ENCODE peak calls at places on chromosomes 4 and X, in seven cellular contexts. M is A549, T is SK-N-SH, V is HCT116, W is upper lobe of left lung, N is fibroblast of lung, S is mammary epithelial cell. P is an unnamed sample. For H3K9me3, the result is how much of the 10 kb centered on the place peaks cover.

GRCh38 chrX:111470681-111471403 is 40.6 kb upstream of the SERTM2 start:
- DNase-seq in T (no peak), V (no peak), W (no peak), N (no peak), M (no peak), S (no peak), P (no peak)

GRCh38 chr4:3318561-3319021 is 25.8 kb downstream of the RGS12 start:
- DNase-seq in T (no peak), N (no peak), V (no peak), W (no peak), M (no peak), S (no peak), P (no peak)

GRCh38 chrX:40094041-40094899 is 3.5 kb downstream of the BCOR start:
- DNase-seq in M (no peak), S (no peak), W (no peak), V (no peak), N (peak), T (peak), P (no peak)

GRCh38 chr4:133593764-133594163 is 444.7 kb downstream of the PCDH10 start:
- DNase-seq in V (no peak), M (no peak), N (no peak), W (no peak), T (no peak), S (no peak), P (no peak)

GRCh38 chr4:42865572-42866189 is 26.8 kb upstream of the GRXCR1 start:
- DNase-seq in W (peak), T (peak), S (peak), N (peak), M (peak), V (peak), P (peak)

GRCh38 chrX:71873459-71873833 is 37.2 kb upstream of the NHSL2 start:
- DNase-seq in W (no peak), S (no peak), V (no peak), T (no peak), M (no peak), N (no peak), P (no peak)

GRCh38 chrX:129606918-129607317 is 47.8 kb downstream of the APLN start:
- DNase-seq in M (peak), V (peak), T (peak), S (peak), W (peak), N (peak), P (peak)

GRCh38 chrX:150779367-150779766 is 86.2 kb downstream of the MTMR1 start:
- DNase-seq in T (no peak), N (no peak), V (no peak), S (no peak), M (no peak), W (no peak), P (no peak)

GRCh38 chr4:64158648-64159326 is 250.5 kb downstream of the TECRL start:
- DNase-seq in V (peak), W (peak), N (peak), S (peak), M (peak), T (peak), P (no peak)

GRCh38 chr4:147599764-147600163 is 17.4 kb upstream of the TMEM184C start:
- DNase-seq in N (peak), T (no peak), M (no peak), W (no peak), V (no peak), S (no peak), P (no peak)

GRCh38 chrX:130173190-130173895 is 1.6 kb downstream of the RAB33A start:
- DNase-seq in M (no peak), T (no peak), S (no peak), V (no peak), N (peak), W (peak), P (no peak)

GRCh38 chrX:39258331-39258730 is 457.1 kb downstream of the MID1IP1 start:
- DNase-seq in V (no peak), S (no peak), N (peak), W (no peak), T (no peak), M (no peak), P (no peak)

GRCh38 chr4:156999175-156999517 is 27.5 kb upstream of the PDGFC start:
- DNase-seq in V (peak), M (peak), T (no peak), S (peak), N (peak), W (peak), P (no peak)

GRCh38 chrX:120334603-120335002 is 23.3 kb upstream of the TMEM255A start:
- DNase-seq in N (no peak), M (no peak), T (no peak), V (no peak), S (no peak), W (no peak), P (no peak)

GRCh38 chr4:37601527-37601926 is 84.6 kb downstream of the RELL1 start:
- DNase-seq in T (no peak), W (no peak), M (no peak), S (no peak), V (no peak), N (peak), P (no peak)

GRCh38 chr4:75895744-75896314 is 6.4 kb downstream of the PPEF2 start:
- DNase-seq in T (peak), M (peak), S (peak), W (no peak), N (no peak), V (peak), P (no peak)

GRCh38 chrX:110226931-110227330 is 91.0 kb downstream of the AMMECR1 start:
- DNase-seq in T (no peak), V (no peak), N (peak), W (no peak), M (no peak), S (no peak), P (no peak)

GRCh38 chr4:159677521-159677920 is 574.6 kb downstream of the RAPGEF2 start:
- DNase-seq in V (no peak), S (no peak), M (no peak), W (no peak), T (peak), N (peak), P (no peak)

GRCh38 chr4:4677825-4678522 is 136.1 kb upstream of the STX18 start:
- DNase-seq in N (peak), S (no peak), V (peak), W (no peak), T (peak), M (no peak), P (no peak)

GRCh38 chr4:128954941-128955340 is 138.4 kb downstream of the SCLT1 start:
- DNase-seq in S (no peak), V (no peak), N (no peak), M (no peak), T (no peak), W (no peak), P (no peak)

GRCh38 chrX:18983711-18984380 is at the start of gene PHKA2:
- DNase-seq in V (no peak), N (no peak), T (peak), S (peak), M (peak), W (peak), P (no peak)

GRCh38 chr4:173490256-173490655 is 39.8 kb downstream of the HAND2 start:
- DNase-seq in S (no peak), V (no peak), N (no peak), W (no peak), M (no peak), T (no peak), P (no peak)

GRCh38 chr4:107379054-107379869 is 340.8 kb downstream of the PAPSS1 start:
- DNase-seq in N (peak), V (no peak), M (no peak), S (peak), T (no peak), W (no peak), P (no peak)

GRCh38 chr4:46404961-46405360 is 15.0 kb upstream of the GABRA2 start:
- DNase-seq in V (no peak), M (no peak), W (peak), N (no peak), T (no peak), S (peak), P (no peak)

GRCh38 chrX:137549073-137549472 is 16.9 kb upstream of the ZIC3 start:
- DNase-seq in S (no peak), M (no peak), W (no peak), T (no peak), N (no peak), V (no peak), P (no peak)

GRCh38 chr4:138958519-138958918 is 57.1 kb upstream of the NOCT start:
- DNase-seq in W (peak), V (no peak), N (no peak), M (no peak), S (no peak), T (no peak), P (no peak)

GRCh38 chrX:38458071-38458470 is 103.3 kb upstream of the TSPAN7 start:
- DNase-seq in V (no peak), T (no peak), S (no peak), W (no peak), M (no peak), N (no peak), P (no peak)

GRCh38 chr4:179750374-179750773 is 2308.1 kb upstream of the AGA start:
- DNase-seq in N (peak), S (no peak), T (no peak), V (no peak), W (no peak), M (no peak), P (no peak)

GRCh38 chr4:106019771-106020170 is 124.5 kb downstream of the NPNT start:
- DNase-seq in V (no peak), M (no peak), W (no peak), N (peak), T (no peak), S (no peak), P (no peak)

GRCh38 chr4:159129822-159130550 is 27.1 kb downstream of the RAPGEF2 start:
- DNase-seq in N (no peak), V (no peak), M (no peak), T (no peak), S (no peak), W (no peak), P (no peak)

DNA sequence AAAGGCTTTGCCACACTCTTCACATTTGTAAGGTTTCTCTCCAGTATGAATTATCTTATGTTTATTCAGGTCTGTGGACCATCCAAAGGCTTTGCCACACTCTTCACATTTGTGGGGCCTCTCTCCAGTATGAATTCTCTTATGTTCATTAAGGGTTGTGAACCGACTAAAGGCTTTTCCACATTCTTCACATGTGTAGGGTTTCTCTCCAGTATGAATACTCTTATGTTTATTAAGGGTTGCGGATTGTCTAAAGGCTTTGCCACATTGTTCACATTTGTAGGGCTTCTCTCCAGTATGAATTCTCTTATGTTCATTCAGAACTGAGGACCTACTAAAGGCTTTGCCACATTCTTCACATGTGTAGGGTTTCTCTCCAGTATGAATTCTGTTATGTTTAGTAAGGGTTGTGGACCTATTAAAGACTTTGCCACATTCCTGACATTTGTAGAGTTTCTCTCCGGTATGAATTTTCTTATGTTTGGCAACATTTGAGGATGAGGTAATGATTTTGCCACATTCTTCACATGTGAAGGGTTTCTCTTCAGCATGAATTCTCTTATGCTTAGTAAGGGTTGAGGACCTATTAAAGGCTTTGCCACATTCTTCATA is 33.7 kb downstream of the ZNF732 start:
- DNase-seq in N (no peak), S (no peak), T (no peak), W (no peak), M (no peak), V (no peak), P (no peak)
- H3K9me3 ChIP-seq in N (under half), S (under half), T (half or more), W (half or more), M (under half), V (under half), P (half or more)

GRCh38 chr4:47913858-47914218 is 545 bp downstream of the NFXL1 start:
- DNase-seq in S (peak), W (peak), T (no peak), V (no peak), N (peak), M (peak), P (peak)
- H3K27ac ChIP-seq in S (peak), W (peak), T (peak), V (peak), N (peak), M (peak), P (peak)

GRCh38 chrX:91414710-91415109 is 19.9 kb upstream of the PABPC5 start:
- DNase-seq in S (no peak), T (peak), N (no peak), M (no peak), W (no peak), V (no peak), P (no peak)
- TF ChIP-seq CTCF in S (peak), T (peak), N (peak), M (no peak), W (peak), V (no peak), P (no peak)

DNA sequence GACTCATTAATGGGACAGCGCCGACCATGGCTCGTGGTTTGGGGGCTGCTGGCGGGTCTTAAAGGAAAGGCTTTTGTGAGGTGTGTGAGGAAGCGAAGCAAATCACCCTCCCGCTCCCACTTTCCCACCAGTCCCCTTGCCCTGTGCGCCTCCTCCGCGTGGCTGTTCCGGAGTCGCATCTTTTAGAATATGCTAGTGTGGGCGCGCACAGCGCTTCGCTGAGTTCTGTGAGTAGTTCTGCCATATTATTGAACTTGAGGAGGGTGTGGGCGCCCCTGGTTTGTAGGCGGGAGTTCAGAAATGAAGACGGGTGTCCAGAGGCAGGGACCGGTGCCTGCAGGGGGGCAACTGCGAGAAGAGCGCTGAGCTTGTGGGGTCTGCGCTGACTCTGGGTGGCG is 49.1 kb downstream of the ZNF141 start:
- DNase-seq in W (no peak), M (no peak), N (no peak), S (no peak), T (no peak), V (no peak), P (no peak)
- H3K9me3 ChIP-seq in W (half or more), M (under half), N (under half), S (under half), T (under half), V (under half), P (half or more)

DNA sequence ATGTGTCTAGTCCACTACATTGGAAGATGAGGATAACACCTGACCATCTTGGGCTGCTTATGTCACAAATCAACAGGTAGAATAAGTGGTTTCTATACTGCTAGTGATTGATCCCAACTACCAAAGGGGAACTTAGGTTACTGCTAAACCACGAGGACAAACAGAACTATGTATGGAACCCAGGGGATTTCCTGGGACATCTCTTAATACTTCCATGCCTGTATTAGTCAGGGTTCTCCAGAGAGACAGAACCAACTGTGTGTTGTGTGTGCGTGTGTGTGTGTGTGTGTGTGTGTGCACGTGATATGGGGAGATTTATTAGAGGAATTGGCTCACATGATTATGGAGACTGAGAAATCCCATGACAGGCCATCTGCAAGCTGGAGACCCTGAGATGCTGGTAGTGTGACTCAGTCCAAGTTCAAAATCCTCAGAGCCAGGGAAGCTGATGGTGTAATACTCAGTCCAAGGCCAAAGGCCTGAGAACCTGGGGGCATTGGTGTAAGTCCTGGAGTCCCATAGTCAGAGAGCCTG is 16.2 kb upstream of the AFF1 start:
- DNase-seq in M (no peak), S (peak), N (peak), V (no peak), W (no peak), T (no peak), P (no peak)
- H3K27ac ChIP-seq in M (peak), S (no peak), N (no peak), V (no peak), W (peak), T (no peak), P (no peak)

DNA sequence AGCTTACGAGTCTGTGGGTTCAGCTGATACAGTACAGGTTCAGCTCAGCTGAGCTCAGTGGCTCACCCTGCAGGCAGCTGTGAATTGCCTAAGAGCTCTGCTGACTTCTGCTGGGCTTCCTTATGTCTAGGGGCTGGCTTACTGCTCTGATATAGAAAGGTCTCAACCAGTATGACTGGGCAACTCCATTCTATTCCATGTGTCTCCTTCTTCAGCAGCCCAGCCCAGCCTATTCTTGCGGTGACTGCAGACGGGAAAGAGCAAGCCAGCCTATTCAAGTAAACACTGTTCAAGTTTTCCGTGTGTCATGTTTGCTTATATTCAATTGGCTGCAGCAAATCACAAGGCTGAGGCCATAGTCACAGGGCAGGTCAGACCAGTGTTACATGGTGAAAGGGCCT is 615.4 kb upstream of the ZFP42 start:
- DNase-seq in S (no peak), V (peak), W (peak), M (no peak), T (no peak), N (no peak), P (no peak)
- TF ChIP-seq CTCF in S (peak), V (peak), W (no peak), M (no peak), T (peak), N (peak), P (no peak)

GRCh38 chrX:17164079-17164478 is 210.9 kb upstream of the NHS start:
- DNase-seq in V (no peak), M (no peak), S (no peak), W (no peak), T (no peak), N (no peak), P (no peak)
- H3K9me3 ChIP-seq in V (under half), M (under half), S (under half), W (under half), T (under half), N (under half), P (under half)

GRCh38 chrX:123713841-123714240 is 19.0 kb downstream of the THOC2 start:
- DNase-seq in T (no peak), W (no peak), S (no peak), V (no peak), N (peak), M (no peak), P (no peak)
- H3K27ac ChIP-seq in T (peak), W (no peak), S (no peak), V (no peak), N (no peak), M (peak), P (no peak)

P was measured in CD4-positive, alpha-beta T cell.